ENCODE peak calls at places on chromosomes 3 and 15, in five cellular contexts. A is cardiac muscle cell, I is AG04450, R is PC-3, Q is fibroblast of lung. N is an unnamed sample.

GRCh38 chr15:68684476-68684875 is 105.7 kb downstream of the CORO2B start:
- DNase-seq in A (peak), I (no peak), R (no peak), Q (no peak), N (no peak)

GRCh38 chr3:193960485-193961172 is 175.3 kb upstream of the HES1 start:
- DNase-seq in A (no peak), I (no peak), R (peak), Q (no peak), N (no peak)

GRCh38 chr3:37819591-37819990 is 42.1 kb upstream of the CTDSPL start:
- DNase-seq in A (peak), I (no peak), R (no peak), Q (no peak), N (no peak)

GRCh38 chr3:78148986-78149717 is 1109.3 kb downstream of the ROBO2 start:
- DNase-seq in A (no peak), I (no peak), R (peak), Q (peak), N (no peak)

GRCh38 chr15:26781816-26782215 is 8.9 kb upstream of the GABRB3 start:
- DNase-seq in A (no peak), I (no peak), R (no peak), Q (no peak), N (no peak)

GRCh38 chr3:192845196-192845855 is 72.3 kb downstream of the MB21D2 start:
- DNase-seq in A (no peak), I (peak), R (peak), Q (peak), N (no peak)

GRCh38 chr15:36925671-36926421 is 174.5 kb downstream of the MEIS2 start:
- DNase-seq in A (no peak), I (no peak), R (no peak), Q (no peak), N (no peak)

GRCh38 chr3:52195823-52196331 is 2.1 kb upstream of the ALAS1 start:
- DNase-seq in A (no peak), I (no peak), R (peak), Q (peak), N (no peak)

GRCh38 chr15:94749848-94750617 is 518.7 kb downstream of the MCTP2 start:
- DNase-seq in A (no peak), I (peak), R (no peak), Q (peak), N (no peak)

GRCh38 chr3:172717493-172718088 is 6.7 kb upstream of the NCEH1 start:
- DNase-seq in A (no peak), I (no peak), R (peak), Q (no peak), N (no peak)

GRCh38 chr3:170056710-170057454 is 19.1 kb downstream of the GPR160 start:
- DNase-seq in A (no peak), I (no peak), R (no peak), Q (no peak), N (no peak)

GRCh38 chr15:57025264-57025939 is 107.0 kb downstream of the TCF12 start:
- DNase-seq in A (no peak), I (no peak), R (peak), Q (peak), N (peak)

GRCh38 chr3:46935168-46935858 is 41.2 kb downstream of the CCDC12 start:
- DNase-seq in A (peak), I (peak), R (peak), Q (peak), N (peak)
- TF ChIP-seq CTCF in A (peak), I (peak), R (peak), Q (peak), N (no peak)

GRCh38 chr15:63211549-63211948 is 22.1 kb downstream of the RAB8B start:
- DNase-seq in A (no peak), I (no peak), R (no peak), Q (no peak), N (no peak)

GRCh38 chr15:63212050-63212973 is 22.9 kb downstream of the RAB8B start:
- DNase-seq in A (no peak), I (no peak), R (peak), Q (peak), N (no peak)

GRCh38 chr15:63210151-63211051 is 21.0 kb downstream of the RAB8B start:
- DNase-seq in A (no peak), I (no peak), R (no peak), Q (no peak), N (no peak)
- H3K27ac ChIP-seq in A (no peak), I (no peak), R (no peak), Q (no peak), N (no peak)

GRCh38 chr3:126467611-126467955 is 8.1 kb downstream of the ZXDC start:
- DNase-seq in A (no peak), I (no peak), R (no peak), Q (no peak), N (no peak)
- TF ChIP-seq CTCF in A (no peak), I (no peak), R (no peak), Q (no peak), N (no peak)

DNA sequence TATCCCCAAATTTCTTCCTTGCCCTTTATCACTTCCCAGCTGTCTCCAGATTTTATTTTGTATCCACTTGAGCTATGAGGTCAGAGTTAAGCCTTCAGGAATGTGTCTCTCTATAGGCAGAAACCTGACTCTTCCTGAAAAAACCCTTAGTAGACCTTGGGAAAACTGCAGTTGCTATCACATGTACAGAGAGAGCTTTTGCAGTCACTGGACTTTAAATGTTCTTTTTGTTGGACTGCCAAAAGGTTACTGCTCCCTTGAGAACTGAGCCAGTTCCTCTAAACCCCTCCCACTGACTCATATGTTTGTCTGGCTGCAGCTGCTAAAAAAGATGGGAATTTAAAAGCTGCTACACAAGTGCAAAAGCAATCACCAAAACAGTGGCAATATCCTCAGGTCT is 169.1 kb upstream of the CCDC54 start:
- DNase-seq in A (peak), I (peak), R (peak), Q (peak), N (peak)
- H3K27ac ChIP-seq in A (peak), I (peak), R (peak), Q (peak), N (no peak)

DNA sequence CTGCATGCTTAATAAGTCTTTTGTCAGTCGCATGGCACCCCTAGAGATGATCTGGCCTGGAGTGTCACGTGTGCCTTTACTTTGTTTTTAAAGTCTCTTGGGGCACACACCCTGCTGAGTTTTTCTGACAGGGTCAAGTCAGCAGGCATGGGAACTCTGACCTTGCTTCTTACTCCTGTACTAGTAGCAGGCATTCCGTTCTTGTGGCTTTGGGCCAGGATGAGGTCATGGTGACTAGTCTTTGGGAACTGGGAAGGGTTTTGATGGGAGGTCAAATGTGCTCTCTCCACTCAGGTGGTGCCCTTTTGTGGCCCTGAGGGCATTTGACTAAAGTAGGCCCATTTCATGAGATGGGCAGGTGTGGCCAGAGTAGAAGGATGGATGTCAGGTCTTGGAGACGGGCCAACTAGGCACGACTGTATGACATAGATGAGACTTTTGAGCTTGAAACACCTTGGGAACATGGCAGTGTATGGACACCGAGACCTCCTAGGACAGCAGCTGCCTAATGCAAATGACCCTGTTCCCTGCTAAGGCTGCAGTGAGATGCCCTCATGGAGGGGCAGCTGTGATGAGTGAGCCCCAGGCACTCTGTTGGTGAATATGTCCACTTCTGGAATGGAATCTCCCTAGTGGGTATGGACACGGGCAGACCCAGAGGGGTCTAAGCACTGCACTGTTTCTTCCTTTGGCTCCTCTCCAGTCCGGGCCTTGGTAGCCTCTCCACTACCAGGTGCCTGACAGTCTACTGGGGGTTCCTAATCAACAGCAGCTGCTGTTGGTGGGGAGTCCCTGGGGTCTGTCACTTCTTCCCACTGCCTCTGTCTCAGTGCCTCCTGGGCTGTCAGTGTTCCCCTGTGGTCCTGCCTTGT is 16.4 kb downstream of the SRPRB start:
- DNase-seq in A (peak), I (peak), R (peak), Q (peak), N (peak)
- TF ChIP-seq CTCF in A (no peak), I (peak), R (no peak), Q (no peak), N (peak)